ENCODE peak calls at places on chromosomes 2 and 18, in nine cellular contexts. Z is A549; J is fibroblast of lung; I is neural progenitor cell; U is ovary; A is effector memory CD4-positive, alpha-beta T cell; Y is cardiac muscle cell; V is mesendoderm; T is GM23338. H is an unnamed sample.

GRCh38 chr18:13834501-13835015 is 10.6 kb downstream of the MC5R start:
- DNase-seq in A (no peak), I (no peak), Z (no peak), J (no peak), V (no peak), Y (no peak), T (no peak), U (no peak), H (no peak)

GRCh38 chr2:41863062-41863461 is 184.8 kb upstream of the PKDCC start:
- DNase-seq in A (no peak), Z (no peak), Y (no peak), T (no peak), I (no peak), U (no peak), V (no peak), J (no peak), H (no peak)

GRCh38 chr18:61651880-61652268 is 240.9 kb downstream of the RNF152 start:
- DNase-seq in J (no peak), Y (no peak), V (no peak), I (no peak), U (no peak), Z (no peak), T (no peak), A (no peak), H (no peak)

GRCh38 chr18:34976899-34977786 is 64.1 kb upstream of the MAPRE2 start:
- DNase-seq in J (peak), U (peak), T (peak), A (peak), Z (peak), V (peak), I (peak), Y (peak), H (peak)

GRCh38 chr2:62663443-62663842 is 42.1 kb upstream of the EHBP1 start:
- DNase-seq in Z (no peak), Y (peak), T (no peak), J (peak), A (no peak), I (no peak), V (no peak), U (no peak), H (no peak)

GRCh38 chr2:30213326-30213725 is 18.0 kb upstream of the LBH start:
- DNase-seq in J (no peak), A (no peak), U (no peak), T (no peak), I (no peak), Z (no peak), Y (no peak), V (no peak), H (no peak)

GRCh38 chr2:68074050-68074449 is 11.2 kb upstream of the C1D start:
- DNase-seq in U (no peak), Z (no peak), V (no peak), Y (no peak), I (no peak), A (no peak), J (no peak), T (no peak), H (no peak)

GRCh38 chr2:16012626-16013501 is 72.5 kb downstream of the MYCN start:
- DNase-seq in T (peak), U (no peak), I (peak), V (peak), A (no peak), Z (no peak), Y (no peak), J (no peak), H (no peak)

GRCh38 chr2:101830555-101830954 is 133.0 kb downstream of the MAP4K4 start:
- DNase-seq in Z (no peak), Y (peak), I (no peak), U (no peak), T (no peak), A (no peak), J (no peak), V (no peak), H (no peak)

GRCh38 chr2:169476459-169476858 is 2.8 kb upstream of the BBS5 start:
- DNase-seq in Z (peak), T (no peak), A (no peak), I (no peak), J (peak), V (no peak), U (no peak), Y (no peak), H (no peak)

GRCh38 chr2:99811544-99811943 is 321.7 kb upstream of the REV1 start:
- DNase-seq in A (no peak), Y (no peak), T (no peak), I (no peak), U (no peak), J (peak), Z (no peak), V (no peak), H (no peak)

GRCh38 chr2:219522111-219523030 is 8.1 kb downstream of the ASIC4 start:
- DNase-seq in Y (peak), I (peak), Z (no peak), T (peak), V (peak), J (peak), U (peak), A (no peak), H (no peak)

GRCh38 chr2:88199912-88200682 is 30.0 kb downstream of the THNSL2 start:
- DNase-seq in J (no peak), T (peak), U (no peak), Y (peak), A (no peak), V (peak), Z (no peak), I (peak), H (no peak)

GRCh38 chr2:204389122-204389521 is 156.2 kb upstream of the PARD3B start:
- DNase-seq in J (no peak), Y (no peak), A (no peak), U (no peak), T (peak), V (no peak), I (no peak), Z (no peak), H (no peak)

GRCh38 chr18:8654482-8655451 is 45.5 kb downstream of the RAB12 start:
- DNase-seq in J (peak), Z (peak), I (no peak), A (no peak), T (peak), V (peak), U (no peak), Y (peak), H (peak)

GRCh38 chr2:211751853-211752252 is 786.7 kb downstream of the ERBB4 start:
- DNase-seq in U (no peak), T (no peak), Y (no peak), V (no peak), Z (no peak), J (no peak), A (no peak), I (no peak), H (no peak)

GRCh38 chr2:199477277-199477834 is 19.6 kb upstream of the SATB2 start:
- DNase-seq in Z (no peak), J (no peak), Y (no peak), I (no peak), T (no peak), U (no peak), V (no peak), A (no peak), H (no peak)

GRCh38 chr18:33505798-33506197 is 65.3 kb upstream of the CCDC178 start:
- DNase-seq in A (no peak), J (no peak), I (no peak), U (no peak), Z (no peak), V (no peak), T (no peak), Y (no peak), H (no peak)

GRCh38 chr2:240324312-240325005 is 111.0 kb upstream of the GPC1 start:
- DNase-seq in I (no peak), J (no peak), Y (no peak), Z (no peak), V (no peak), U (no peak), T (no peak), A (no peak), H (no peak)

GRCh38 chr2:73128841-73129535 is 16.2 kb upstream of the RAB11FIP5 start:
- DNase-seq in T (peak), I (no peak), J (no peak), Z (no peak), V (no peak), Y (no peak), U (no peak), A (no peak), H (no peak)

GRCh38 chr2:230423851-230424458 is 8.0 kb downstream of the SP100 start:
- DNase-seq in U (no peak), A (no peak), V (no peak), I (no peak), T (no peak), Z (no peak), Y (peak), J (no peak), H (no peak)

GRCh38 chr2:96325038-96325883 is at the start of gene ITPRIPL1:
- DNase-seq in A (peak), V (peak), U (no peak), J (no peak), Z (no peak), I (peak), Y (no peak), T (peak), H (peak)

GRCh38 chr2:101806123-101806522 is 108.6 kb downstream of the MAP4K4 start:
- DNase-seq in A (no peak), V (peak), Z (peak), U (no peak), Y (peak), I (no peak), T (peak), J (no peak), H (no peak)

GRCh38 chr18:51135361-51135760 is 62.1 kb downstream of the MEX3C start:
- DNase-seq in T (no peak), Z (peak), V (no peak), A (no peak), Y (peak), U (no peak), J (peak), I (no peak), H (no peak)

GRCh38 chr2:225735844-225736243 is 336.3 kb downstream of the NYAP2 start:
- DNase-seq in J (peak), T (no peak), A (no peak), I (no peak), Z (peak), V (no peak), Y (peak), U (no peak), H (no peak)

GRCh38 chr2:110770696-110771425 is 38.5 kb downstream of the ACOXL start:
- DNase-seq in A (no peak), J (peak), Y (peak), U (no peak), I (peak), Z (peak), T (no peak), V (peak), H (no peak)

GRCh38 chr2:67600946-67601345 is 203.8 kb downstream of the ETAA1 start:
- DNase-seq in A (no peak), I (no peak), Z (no peak), U (no peak), V (no peak), T (no peak), J (peak), Y (peak), H (no peak)

GRCh38 chr18:74197705-74198341 is 49.5 kb downstream of the TIMM21 start:
- DNase-seq in Z (no peak), U (peak), I (no peak), J (no peak), T (peak), Y (no peak), V (no peak), A (no peak), H (no peak)

GRCh38 chr2:104444840-104445239 is 409.1 kb upstream of the POU3F3 start:
- DNase-seq in V (no peak), J (no peak), I (no peak), A (no peak), T (no peak), Y (no peak), U (no peak), Z (no peak), H (no peak)

GRCh38 chr2:2455151-2455550 is 124.1 kb upstream of the MYT1L start:
- DNase-seq in J (peak), A (no peak), V (no peak), Z (no peak), Y (no peak), T (no peak), U (no peak), I (no peak), H (no peak)

GRCh38 chr2:223314831-223315230 is 262.8 kb downstream of the KCNE4 start:
- DNase-seq in U (no peak), A (no peak), V (no peak), Y (no peak), Z (no peak), T (no peak), J (no peak), I (no peak), H (no peak)

GRCh38 chr2:233481368-233482142 is 85.0 kb downstream of the USP40 start:
- DNase-seq in I (no peak), U (no peak), V (no peak), A (no peak), J (peak), Z (no peak), Y (no peak), T (no peak), H (no peak)

GRCh38 chr2:31236433-31237205 is 2.7 kb downstream of the EHD3 start:
- DNase-seq in Y (no peak), V (no peak), J (no peak), A (no peak), U (no peak), T (no peak), Z (no peak), I (no peak), H (no peak)

GRCh38 chr2:31233741-31234689 is at the start of gene EHD3:
- DNase-seq in I (peak), A (peak), V (peak), Y (peak), Z (peak), U (peak), T (peak), J (peak), H (peak)

GRCh38 chr2:31237348-31238017 is 3.5 kb downstream of the EHD3 start:
- DNase-seq in Z (no peak), A (no peak), V (no peak), Y (no peak), U (no peak), T (no peak), I (no peak), J (no peak), H (no peak)

GRCh38 chr2:31234690-31235503 is 945 bp downstream of the EHD3 start:
- DNase-seq in J (no peak), I (no peak), V (no peak), Z (no peak), T (no peak), A (no peak), Y (no peak), U (no peak), H (no peak)

GRCh38 chr2:31235504-31235902 is 1.6 kb downstream of the EHD3 start:
- DNase-seq in V (peak), A (no peak), J (peak), Y (peak), I (no peak), U (no peak), Z (peak), T (no peak), H (no peak)
- H3K4me3 ChIP-seq in V (no peak), A (no peak), J (peak), Y (no peak), I (no peak), U (no peak), Z (no peak), T (peak), H (no peak)

GRCh38 chr2:145906356-145906755 is 1386.4 kb upstream of the ZEB2 start:
- DNase-seq in Y (no peak), A (no peak), J (no peak), Z (peak), U (no peak), T (peak), V (peak), I (no peak), H (no peak)
- H3K27ac ChIP-seq in Y (no peak), A (no peak), J (no peak), Z (no peak), U (no peak), T (no peak), V (no peak), I (no peak), H (no peak)

DNA sequence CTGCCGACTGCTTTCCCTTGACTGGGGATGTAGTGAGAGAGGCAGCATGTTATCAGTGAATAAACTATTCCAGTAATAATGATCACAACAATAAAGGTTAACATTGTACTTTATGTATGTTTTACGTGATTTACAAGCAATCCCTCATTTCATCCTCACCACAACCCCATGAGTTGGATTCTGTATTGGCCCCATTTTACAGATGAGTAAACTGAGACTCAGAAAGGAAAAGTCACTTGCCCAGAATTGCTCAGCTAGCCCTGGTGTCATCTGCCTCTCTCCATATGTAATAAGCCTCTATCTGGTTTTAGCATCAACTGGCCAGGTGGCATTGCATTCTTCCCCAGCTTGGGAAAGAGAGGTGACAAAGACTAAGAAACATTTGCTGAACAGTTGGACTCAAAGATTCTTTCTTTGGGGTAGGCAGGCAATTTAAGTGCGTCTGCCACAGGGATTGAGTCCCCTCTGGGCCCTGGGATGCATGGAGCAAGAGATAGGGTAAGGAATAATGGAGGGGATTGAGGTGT is 2.2 kb downstream of the CXCR2 start:
- DNase-seq in A (no peak), U (no peak), Y (no peak), J (no peak), I (no peak), Z (no peak), T (no peak), V (no peak), H (no peak)
- H3K4me3 ChIP-seq in A (no peak), U (no peak), Y (no peak), J (no peak), I (no peak), Z (no peak), T (no peak), V (no peak), H (no peak)

DNA sequence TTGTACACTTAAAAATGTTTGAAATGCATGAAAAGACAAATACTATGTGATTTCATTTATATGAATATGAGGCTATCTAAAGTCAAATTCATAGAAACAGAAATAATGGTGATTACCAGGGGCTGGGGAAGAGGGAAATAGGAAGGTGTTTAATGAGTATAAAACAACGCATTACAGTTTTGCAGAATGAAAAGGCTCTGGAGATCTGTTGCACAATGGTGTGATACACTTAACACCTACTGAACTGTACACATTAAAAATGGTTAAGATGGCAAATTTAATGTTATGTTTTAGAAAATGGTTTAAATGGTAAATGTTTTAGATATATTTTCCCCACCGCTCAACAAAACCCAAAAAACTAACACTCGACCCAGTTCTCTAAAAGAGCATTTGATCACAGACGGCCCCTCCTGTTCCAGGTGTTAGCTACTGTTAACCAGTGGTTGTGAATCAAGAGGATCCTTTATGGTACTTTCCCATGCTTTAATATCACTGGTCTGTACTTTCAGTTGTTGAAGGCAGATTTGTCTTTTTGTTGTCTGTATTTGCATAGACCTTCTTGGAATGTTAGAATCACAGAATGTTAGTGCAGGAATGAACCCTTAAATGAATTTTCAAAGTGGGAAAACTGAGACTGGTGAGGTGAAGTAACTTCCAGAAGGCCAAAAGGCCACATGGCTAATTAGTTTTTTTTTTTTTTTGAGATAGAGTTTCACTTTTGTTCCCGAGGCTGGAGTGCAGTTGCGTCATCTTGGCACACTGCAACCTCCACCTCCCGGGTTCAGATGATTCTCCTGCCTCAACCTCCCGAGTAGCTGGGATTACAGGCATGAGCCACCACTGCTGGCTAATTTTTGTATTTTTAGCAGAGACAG is 10.2 kb downstream of the RAB10 start:
- DNase-seq in U (no peak), V (no peak), T (peak), Z (no peak), A (no peak), I (no peak), J (peak), Y (peak), H (peak)
- H3K27ac ChIP-seq in U (no peak), V (no peak), T (peak), Z (peak), A (peak), I (peak), J (no peak), Y (no peak), H (peak)

GRCh38 chr18:22084547-22084946 is 84.8 kb upstream of the GATA6 start:
- DNase-seq in T (no peak), Z (no peak), Y (no peak), V (peak), I (no peak), A (no peak), U (no peak), J (no peak), H (no peak)
- H3K4me3 ChIP-seq in T (no peak), Z (no peak), Y (no peak), V (no peak), I (no peak), A (no peak), U (no peak), J (no peak), H (no peak)

GRCh38 chr2:178250429-178250828 is 56.1 kb downstream of the OSBPL6 start:
- DNase-seq in Z (no peak), J (no peak), V (no peak), Y (no peak), U (no peak), T (no peak), I (no peak), A (no peak), H (no peak)

GRCh38 chr2:178244812-178245211 is 50.5 kb downstream of the OSBPL6 start:
- DNase-seq in Y (no peak), V (no peak), Z (no peak), T (no peak), J (no peak), I (no peak), U (no peak), A (no peak), H (no peak)

GRCh38 chr2:178243961-178244360 is 49.6 kb downstream of the OSBPL6 start:
- DNase-seq in Z (no peak), T (no peak), A (no peak), Y (no peak), V (no peak), J (no peak), I (no peak), U (no peak), H (no peak)

GRCh38 chr2:178246696-178247095 is 52.4 kb downstream of the OSBPL6 start:
- DNase-seq in A (no peak), T (no peak), Z (no peak), I (no peak), Y (no peak), V (no peak), U (no peak), J (no peak), H (no peak)

GRCh38 chr2:178247255-178247654 is 52.9 kb downstream of the OSBPL6 start:
- DNase-seq in Y (no peak), A (no peak), V (no peak), U (no peak), I (no peak), J (no peak), Z (no peak), T (no peak), H (no peak)
- H3K27ac ChIP-seq in Y (no peak), A (no peak), V (no peak), U (no peak), I (no peak), J (no peak), Z (no peak), T (no peak), H (no peak)

GRCh38 chr18:21702602-21703001 is 2.0 kb downstream of the ABHD3 start:
- DNase-seq in V (no peak), U (no peak), Z (no peak), T (no peak), Y (no peak), I (no peak), J (no peak), A (no peak), H (no peak)
- H3K4me3 ChIP-seq in V (no peak), U (no peak), Z (peak), T (peak), Y (no peak), I (no peak), J (peak), A (no peak), H (no peak)

GRCh38 chr2:85560812-85561279 is 447 bp downstream of the GGCX start:
- DNase-seq in I (no peak), V (no peak), T (no peak), Y (no peak), Z (no peak), J (no peak), A (no peak), U (no peak), H (no peak)
- H3K27ac ChIP-seq in I (no peak), V (no peak), T (peak), Y (peak), Z (peak), J (peak), A (peak), U (peak), H (peak)

H was measured in CD4-positive, alpha-beta memory T cell.